ENCODE peak calls at places on chromosomes 12 and 14, in ten cellular contexts. U is endothelial cell, G is GM06990, Y is epithelial cell of esophagus, H is neural progenitor cell, I is nephron progenitor cell, L is GM12864, A is spleen, K is astrocyte, S is pancreas. P is an unnamed sample.

GRCh38 chr14:73943083-73943482 is 6.8 kb downstream of the FAM161B start:
- DNase-seq in U (no peak), G (no peak), Y (peak; percentile 67), H (no peak), I (no peak), L (no peak), A (no peak), K (peak; percentile 3), S (no peak), P (no peak)

GRCh38 chr12:110804406-110804805 is 42.4 kb upstream of the CCDC63 start:
- DNase-seq in U (no peak), G (no peak), Y (no peak), H (no peak), I (no peak), L (no peak), A (no peak), K (no peak), S (no peak), P (no peak)

GRCh38 chr14:67557656-67558055 is 24.6 kb downstream of the PLEKHH1 start:
- DNase-seq in U (no peak), G (no peak), Y (no peak), H (no peak), I (no peak), L (no peak), A (no peak), K (no peak), S (no peak), P (no peak)

GRCh38 chr14:70638416-70638815 is 3.3 kb upstream of the TTC9 start:
- DNase-seq in U (no peak), G (no peak), Y (no peak), H (no peak), I (no peak), L (no peak), A (no peak), K (no peak), S (no peak), P (no peak)

GRCh38 chr14:51828017-51828797 is 32.2 kb upstream of the GNG2 start:
- DNase-seq in U (no peak), G (peak; percentile 52), Y (peak; percentile 85), H (peak; percentile 25), I (no peak), L (no peak), A (peak; percentile 90), K (peak; percentile 64), S (no peak), P (peak; percentile 26)

GRCh38 chr12:104055686-104056388 is 5.8 kb upstream of the GLT8D2 start:
- DNase-seq in U (no peak), G (no peak), Y (no peak), H (no peak), I (no peak), L (no peak), A (no peak), K (peak; percentile 42), S (peak; percentile 91), P (no peak)

GRCh38 chr14:105748204-105748578 is 221.8 kb downstream of the TMEM121 start:
- DNase-seq in U (no peak), G (no peak), Y (no peak), H (no peak), I (no peak), L (no peak), A (peak; percentile 67), K (no peak), S (peak; percentile 68), P (peak; percentile 11)

GRCh38 chr12:78118486-78118885 is 287.8 kb downstream of the NAV3 start:
- DNase-seq in U (no peak), G (no peak), Y (no peak), H (no peak), I (no peak), L (no peak), A (no peak), K (no peak), S (no peak), P (no peak)

GRCh38 chr14:21041676-21042433 is at the start of gene RNASE7:
- DNase-seq in U (no peak), G (no peak), Y (peak; percentile 98), H (no peak), I (no peak), L (no peak), A (peak; percentile 20), K (peak; percentile 42), S (peak; percentile 41), P (no peak)

GRCh38 chr12:106204312-106204711 is 43.5 kb downstream of the CKAP4 start:
- DNase-seq in U (no peak), G (no peak), Y (no peak), H (no peak), I (no peak), L (no peak), A (no peak), K (no peak), S (no peak), P (no peak)

GRCh38 chr12:106205208-106206069 is 42.4 kb downstream of the CKAP4 start:
- DNase-seq in U (no peak), G (no peak), Y (peak; percentile 43), H (peak; percentile 24), I (no peak), L (no peak), A (peak; percentile 46), K (no peak), S (peak; percentile 42), P (no peak)
- TF ChIP-seq CTCF in U (no peak), G (peak; percentile 26), Y (no peak), H (peak; percentile 29), I (no peak), L (no peak), A (no peak), K (no peak), S (no peak), P (no peak)

GRCh38 chr12:27840229-27840999 is 60.4 kb upstream of the MANSC4 start:
- DNase-seq in U (no peak), G (no peak), Y (peak; percentile 15), H (no peak), I (no peak), L (no peak), A (no peak), K (no peak), S (no peak), P (no peak)
- TF ChIP-seq CTCF in U (no peak), G (peak; percentile 20), Y (peak; percentile 49), H (peak; percentile 8), I (no peak), L (no peak), A (no peak), K (peak; percentile 29), S (no peak), P (peak; percentile 6)

DNA sequence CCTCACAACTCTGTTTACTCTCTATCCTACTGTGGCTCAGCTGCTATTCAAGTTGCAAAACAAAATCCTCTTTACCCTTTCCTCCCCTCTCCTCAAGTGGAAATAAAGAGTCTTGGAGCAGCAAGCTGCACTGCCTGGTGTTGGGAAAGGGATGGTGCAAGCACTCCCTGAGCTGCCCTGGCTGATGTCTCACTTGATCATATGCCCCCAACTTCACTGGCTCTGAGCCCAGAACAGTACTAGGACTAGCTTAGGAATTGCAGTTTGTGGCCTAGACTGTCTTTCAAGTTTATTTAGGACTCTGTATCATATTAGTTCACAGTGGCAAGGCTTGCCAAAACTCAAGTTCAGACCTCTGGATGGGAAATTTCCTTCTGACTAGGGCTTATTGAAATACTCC is 1683.8 kb upstream of the SEL1L start:
- DNase-seq in U (no peak), G (no peak), Y (peak; percentile 45), H (peak; percentile 13), I (no peak), L (no peak), A (no peak), K (peak; percentile 0), S (no peak), P (no peak)
- TF ChIP-seq CTCF in U (no peak), G (no peak), Y (peak; percentile 28), H (peak; percentile 14), I (no peak), L (no peak), A (no peak), K (no peak), S (no peak), P (no peak)

DNA sequence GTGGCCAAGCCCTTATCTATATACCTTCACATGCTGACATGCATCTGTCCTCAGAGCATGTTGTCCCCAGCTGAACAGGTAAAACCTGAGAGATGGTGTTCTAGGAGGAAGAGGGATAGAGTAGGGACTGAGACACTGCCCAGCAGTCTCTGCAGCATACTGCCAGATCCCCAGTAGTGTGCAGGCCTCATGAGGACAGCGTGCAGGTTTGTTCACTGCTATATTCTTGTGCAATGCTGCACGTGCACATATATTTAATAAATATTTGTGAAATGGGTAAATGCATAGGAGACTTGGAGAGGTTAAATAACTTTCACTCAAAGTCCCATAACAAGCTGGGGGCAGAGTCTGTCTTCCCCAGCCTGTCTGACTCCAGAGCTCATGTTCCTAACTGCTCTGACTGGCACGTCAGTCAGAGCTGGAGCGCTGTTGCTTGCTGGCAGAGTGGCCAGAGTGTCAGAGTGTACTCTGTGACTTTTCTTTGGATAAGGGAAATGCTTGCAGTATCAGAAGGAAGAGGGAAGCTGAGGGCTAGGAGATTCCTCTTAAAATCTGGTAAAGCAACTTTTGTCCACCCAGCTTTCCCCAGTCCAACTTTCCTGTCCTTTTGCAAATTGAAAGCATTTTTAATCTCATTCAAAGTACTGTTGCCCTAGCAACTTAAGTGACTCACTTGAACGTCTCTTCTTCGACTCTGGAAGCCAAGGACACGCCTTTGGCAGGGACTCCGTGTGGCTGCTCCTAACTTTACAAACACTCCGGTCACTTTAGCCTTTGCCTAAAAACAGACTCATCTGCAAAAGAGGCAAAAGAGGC is 14.9 kb upstream of the POLR3B start:
- DNase-seq in U (no peak), G (no peak), Y (peak; percentile 65), H (no peak), I (no peak), L (no peak), A (no peak), K (peak; percentile 70), S (peak; percentile 39), P (no peak)
- TF ChIP-seq CTCF in U (no peak), G (no peak), Y (no peak), H (no peak), I (no peak), L (no peak), A (no peak), K (no peak), S (no peak), P (no peak)

DNA sequence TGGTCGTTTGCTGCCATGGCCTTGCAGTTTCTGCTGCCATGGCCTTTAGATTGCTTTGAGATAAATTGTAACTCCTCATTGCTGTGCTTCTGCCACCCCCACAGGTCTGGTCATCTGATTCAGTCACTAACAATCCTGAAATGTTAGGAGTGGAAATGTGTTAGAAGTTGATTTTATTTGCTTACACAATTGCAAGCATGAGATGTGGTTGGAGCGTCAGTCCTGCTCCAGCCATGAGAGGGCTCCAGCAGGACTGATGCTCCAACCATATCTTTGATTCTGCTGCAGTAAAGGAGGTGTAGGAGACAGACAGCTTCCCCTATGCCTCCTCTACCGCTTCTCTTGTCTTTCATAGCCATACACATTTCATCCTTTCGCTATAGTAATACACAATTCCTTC is 226.8 kb upstream of the RGS6 start:
- DNase-seq in U (no peak), G (no peak), Y (no peak), H (no peak), I (no peak), L (no peak), A (no peak), K (no peak), S (no peak), P (no peak)
- TF ChIP-seq CTCF in U (no peak), G (no peak), Y (no peak), H (no peak), I (no peak), L (no peak), A (no peak), K (no peak), S (no peak), P (no peak)

GRCh38 chr12:130916251-130916911 is 37.3 kb upstream of the ADGRD1 start:
- DNase-seq in U (peak; percentile 62), G (peak; percentile 39), Y (peak; percentile 45), H (peak; percentile 88), I (peak; percentile 71), L (peak; percentile 18), A (peak; percentile 78), K (no peak), S (peak; percentile 41), P (peak; percentile 81)
- TF ChIP-seq CTCF in U (peak; percentile 79), G (peak; percentile 94), Y (peak; percentile 71), H (peak; percentile 95), I (peak; percentile 99), L (peak; percentile 95), A (peak; percentile 80), K (peak; percentile 56), S (peak; percentile 88), P (peak; percentile 86)

P was measured in GM13976.